ENCODE peak calls at places on chromosomes 1 and 21, in seven cellular contexts. Q is WTC11, S is GM06990, O is kidney epithelial cell, M is lung, Z is tibial artery, N is uterus. Y is an unnamed sample.

GRCh38 chr1:156747737-156748669 is 3.5 kb downstream of the HDGF start:
- DNase-seq in Q (no peak), S (no peak), O (no peak), M (no peak), Z (no peak), N (no peak), Y (no peak)

GRCh38 chr1:27102707-27103468 is 52.0 kb downstream of the SLC9A1 start:
- DNase-seq in Q (peak; percentile 95), S (peak; percentile 69), O (no peak), M (peak; percentile 80), Z (peak; percentile 84), N (peak; percentile 79), Y (peak; percentile 82)

GRCh38 chr1:42618866-42619265 is 39.4 kb upstream of the PPIH start:
- DNase-seq in Q (no peak), S (no peak), O (no peak), M (no peak), Z (no peak), N (no peak), Y (no peak)

GRCh38 chr21:39676054-39676771 is 63.5 kb downstream of the B3GALT5 start:
- DNase-seq in Q (no peak), S (peak; percentile 11), O (peak; percentile 91), M (no peak), Z (no peak), N (peak; percentile 34), Y (no peak)

GRCh38 chr1:248892590-248892989 is 13.4 kb upstream of the PGBD2 start:
- DNase-seq in Q (no peak), S (no peak), O (no peak), M (no peak), Z (no peak), N (no peak), Y (no peak)

GRCh38 chr1:45669859-45670655 is 16.3 kb downstream of the GPBP1L1 start:
- DNase-seq in Q (no peak), S (no peak), O (no peak), M (no peak), Z (no peak), N (no peak), Y (no peak)

GRCh38 chr21:36079010-36079649 is 9.3 kb downstream of the CBR1 start:
- DNase-seq in Q (no peak), S (peak; percentile 31), O (no peak), M (no peak), Z (no peak), N (no peak), Y (peak; percentile 50)

GRCh38 chr1:200275816-200276453 is 133.9 kb downstream of the ZNF281 start:
- DNase-seq in Q (no peak), S (no peak), O (no peak), M (no peak), Z (no peak), N (no peak), Y (no peak)

GRCh38 chr21:39715804-39716397 is 29.1 kb upstream of the IGSF5 start:
- DNase-seq in Q (peak; percentile 54), S (no peak), O (peak; percentile 5), M (peak; percentile 52), Z (no peak), N (peak; percentile 47), Y (no peak)

GRCh38 chr1:44707959-44708831 is 22.8 kb downstream of the RNU5D-1 start:
- DNase-seq in Q (peak; percentile 40), S (no peak), O (no peak), M (no peak), Z (peak; percentile 57), N (no peak), Y (no peak)

GRCh38 chr1:229714964-229715603 is 89.0 kb downstream of the URB2 start:
- DNase-seq in Q (peak; percentile 56), S (no peak), O (no peak), M (no peak), Z (no peak), N (no peak), Y (no peak)
- TF ChIP-seq CTCF in Q (no peak), S (peak; percentile 58), O (no peak), M (peak; percentile 2), Z (no peak), N (no peak), Y (peak; percentile 37)

GRCh38 chr1:222454782-222455181 is 93.1 kb downstream of the HHIPL2 start:
- DNase-seq in Q (no peak), S (no peak), O (no peak), M (no peak), Z (no peak), N (peak; percentile 22), Y (no peak)
- TF ChIP-seq CTCF in Q (no peak), S (no peak), O (no peak), M (no peak), Z (no peak), N (no peak), Y (no peak)

GRCh38 chr1:17759114-17759513 is 4.0 kb downstream of the ACTL8 start:
- DNase-seq in Q (peak; percentile 54), S (peak; percentile 9), O (no peak), M (no peak), Z (no peak), N (no peak), Y (no peak)
- TF ChIP-seq CTCF in Q (peak; percentile 19), S (peak; percentile 42), O (peak; percentile 31), M (no peak), Z (no peak), N (no peak), Y (peak; percentile 10)

GRCh38 chr1:114780344-114781226 is at the start of gene SIKE1:
- DNase-seq in Q (peak; percentile 92), S (peak; percentile 89), O (peak; percentile 91), M (peak; percentile 96), Z (peak; percentile 93), N (peak; percentile 92), Y (peak; percentile 90)
- TF ChIP-seq CTCF in Q (no peak), S (no peak), O (no peak), M (no peak), Z (no peak), N (no peak), Y (no peak)

GRCh38 chr1:232628335-232629214 is 1.4 kb downstream of the SIPA1L2 start:
- DNase-seq in Q (no peak), S (no peak), O (no peak), M (no peak), Z (no peak), N (no peak), Y (no peak)
- TF ChIP-seq CTCF in Q (no peak), S (no peak), O (peak; percentile 27), M (no peak), Z (no peak), N (no peak), Y (no peak)

GRCh38 chr1:31580891-31581603 is 4.7 kb downstream of the TINAGL1 start:
- DNase-seq in Q (no peak), S (no peak), O (no peak), M (no peak), Z (no peak), N (no peak), Y (no peak)
- TF ChIP-seq CTCF in Q (no peak), S (no peak), O (no peak), M (no peak), Z (no peak), N (no peak), Y (no peak)

DNA sequence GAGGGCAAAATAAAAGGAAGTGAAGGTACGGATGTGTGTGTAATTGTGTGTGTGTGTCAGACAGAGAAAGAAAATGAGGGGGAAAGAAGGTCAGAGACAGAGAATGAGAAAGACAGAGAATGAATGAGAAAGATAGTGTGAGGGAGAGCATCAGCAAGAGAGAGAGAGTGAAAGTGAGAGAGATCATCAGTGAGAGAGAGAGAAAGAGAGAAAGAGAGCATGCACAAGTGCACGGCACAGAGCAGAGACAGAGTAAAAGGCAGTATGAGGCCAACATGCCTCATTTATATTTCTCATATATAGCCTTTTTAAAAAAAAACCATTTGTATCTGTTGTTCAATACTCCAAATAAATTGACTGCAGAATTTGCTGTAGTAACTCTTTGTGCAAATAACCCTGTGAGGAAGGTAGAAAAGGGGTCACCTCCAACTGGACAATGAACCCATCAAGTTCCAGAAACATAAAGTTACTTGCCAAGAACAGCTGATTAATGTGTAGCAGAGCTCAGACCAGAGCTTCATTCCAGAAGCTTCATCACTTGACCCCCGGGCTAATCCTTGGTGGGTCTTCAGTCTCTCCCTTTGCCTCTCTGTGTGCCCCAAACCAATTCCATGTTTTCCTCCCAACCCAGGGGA is 1.2 kb downstream of the HSD3B2 start:
- DNase-seq in Q (no peak), S (no peak), O (no peak), M (no peak), Z (no peak), N (no peak), Y (no peak)
- TF ChIP-seq CTCF in Q (no peak), S (no peak), O (no peak), M (no peak), Z (no peak), N (no peak), Y (no peak)

DNA sequence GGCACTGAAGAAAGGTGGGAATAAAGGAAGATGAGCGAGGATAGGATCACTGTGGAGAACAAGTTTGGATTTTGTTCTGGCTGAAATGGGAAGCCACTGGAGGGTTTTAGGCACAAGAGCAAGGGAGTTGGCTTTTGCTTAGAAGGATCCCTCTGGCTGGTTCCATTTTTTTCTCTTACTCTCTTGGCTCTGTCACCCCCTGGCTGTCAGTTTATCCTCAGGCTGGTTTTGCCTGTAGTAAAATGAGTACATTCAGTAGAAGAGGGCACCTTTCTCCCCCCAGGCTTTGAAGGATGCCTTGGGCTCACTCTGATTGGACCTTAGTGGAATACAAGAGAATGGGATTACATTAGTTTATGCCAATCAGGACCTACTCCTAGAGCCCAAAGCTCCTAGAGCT is 17.1 kb downstream of the CACHD1 start:
- DNase-seq in Q (no peak), S (no peak), O (no peak), M (no peak), Z (no peak), N (no peak), Y (no peak)
- TF ChIP-seq CTCF in Q (no peak), S (no peak), O (peak; percentile 3), M (no peak), Z (no peak), N (no peak), Y (no peak)

DNA sequence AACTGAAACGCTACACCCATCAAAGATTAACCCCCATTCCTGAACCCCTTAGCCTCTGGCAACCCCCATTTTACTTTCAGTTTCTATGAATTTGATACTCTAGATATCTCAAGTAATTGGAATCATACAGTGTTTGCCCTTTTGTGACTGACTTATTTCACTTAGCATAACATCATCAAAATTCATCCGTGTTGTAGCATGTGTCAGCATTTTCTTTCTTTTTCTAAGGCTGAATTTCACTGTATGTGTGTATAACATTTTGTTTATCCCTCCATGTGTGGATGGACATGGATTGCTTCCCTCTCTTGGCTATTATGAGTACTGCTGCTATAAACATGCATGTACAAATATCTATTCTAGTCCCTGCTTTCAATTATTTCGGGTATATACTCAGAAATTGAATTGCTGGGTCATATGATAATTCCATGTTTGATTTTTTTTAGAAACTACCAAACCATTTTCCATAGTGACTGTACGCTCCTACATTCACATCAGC is 97.3 kb downstream of the MAP3K21 start:
- DNase-seq in Q (no peak), S (no peak), O (no peak), M (no peak), Z (no peak), N (no peak), Y (no peak)
- TF ChIP-seq CTCF in Q (no peak), S (no peak), O (peak; percentile 31), M (no peak), Z (no peak), N (no peak), Y (no peak)

GRCh38 chr1:50369830-50370229 is 53.4 kb downstream of the DMRTA2 start:
- DNase-seq in Q (peak; percentile 33), S (no peak), O (no peak), M (no peak), Z (no peak), N (no peak), Y (no peak)
- TF ChIP-seq CTCF in Q (no peak), S (peak; percentile 32), O (no peak), M (no peak), Z (no peak), N (no peak), Y (no peak)